ENCODE peak calls at places on chromosomes 7 and 10, in five cellular contexts. P is GM13977, J is A549, U is chondrocyte, D is bronchial epithelial cell. C is an unnamed sample.

GRCh38 chr7:91082854-91083495 is 181.3 kb upstream of the FZD1 start:
- DNase-seq in U (no peak), P (peak), D (peak), J (no peak), C (no peak)

GRCh38 chr10:50514995-50515394 is 108.8 kb downstream of the SGMS1 start:
- DNase-seq in U (no peak), D (peak), J (no peak), P (no peak), C (no peak)

GRCh38 chr10:117796394-117796793 is 250.3 kb downstream of the RAB11FIP2 start:
- DNase-seq in J (no peak), P (no peak), D (no peak), U (no peak), C (no peak)

GRCh38 chr10:70441161-70441876 is at the start of gene NODAL:
- DNase-seq in D (no peak), J (no peak), P (no peak), U (peak), C (no peak)

GRCh38 chr10:114458955-114459354 is 54.7 kb upstream of the AFAP1L2 start:
- DNase-seq in J (peak), D (peak), P (peak), U (no peak), C (no peak)

GRCh38 chr10:75788394-75789205 is 357.2 kb downstream of the LRMDA start:
- DNase-seq in U (no peak), J (no peak), P (no peak), D (peak), C (peak)

GRCh38 chr7:128940494-128941322 is 3.0 kb downstream of the IRF5 start:
- DNase-seq in P (peak), J (no peak), U (no peak), D (no peak), C (no peak)

GRCh38 chr7:41328131-41328530 is 374.8 kb downstream of the INHBA start:
- DNase-seq in D (no peak), U (no peak), J (no peak), P (no peak), C (no peak)

GRCh38 chr7:92375013-92375412 is 72.3 kb upstream of the GATAD1 start:
- DNase-seq in J (no peak), D (no peak), P (no peak), U (no peak), C (no peak)

GRCh38 chr7:8442814-8443304 is 9.4 kb downstream of the NXPH1 start:
- DNase-seq in D (peak), U (peak), P (peak), J (no peak), C (no peak)

GRCh38 chr7:136015638-136016037 is 38.5 kb upstream of the MTPN start:
- DNase-seq in P (no peak), U (no peak), D (no peak), J (no peak), C (no peak)

GRCh38 chr7:28062197-28062988 is 118.2 kb downstream of the JAZF1 start:
- DNase-seq in P (peak), J (peak), U (no peak), D (peak), C (no peak)

GRCh38 chr7:18861514-18861913 is 255.9 kb downstream of the TWIST1 start:
- DNase-seq in D (peak), U (no peak), P (peak), J (no peak), C (peak)

GRCh38 chr7:158606111-158606510 is 18.5 kb upstream of the PTPRN2 start:
- DNase-seq in U (no peak), D (no peak), P (peak), J (no peak), C (no peak)

GRCh38 chr10:59801171-59801570 is 47.9 kb upstream of the MRLN start:
- DNase-seq in D (no peak), J (no peak), P (no peak), U (no peak), C (no peak)

GRCh38 chr10:59807629-59808620 is 54.7 kb upstream of the MRLN start:
- DNase-seq in P (no peak), U (no peak), D (no peak), J (no peak), C (no peak)

GRCh38 chr10:59804220-59804619 is 51.0 kb upstream of the MRLN start:
- DNase-seq in D (no peak), J (no peak), P (no peak), U (no peak), C (no peak)

GRCh38 chr10:59803714-59804113 is 50.5 kb upstream of the MRLN start:
- DNase-seq in J (no peak), D (no peak), P (no peak), U (no peak), C (no peak)

DNA sequence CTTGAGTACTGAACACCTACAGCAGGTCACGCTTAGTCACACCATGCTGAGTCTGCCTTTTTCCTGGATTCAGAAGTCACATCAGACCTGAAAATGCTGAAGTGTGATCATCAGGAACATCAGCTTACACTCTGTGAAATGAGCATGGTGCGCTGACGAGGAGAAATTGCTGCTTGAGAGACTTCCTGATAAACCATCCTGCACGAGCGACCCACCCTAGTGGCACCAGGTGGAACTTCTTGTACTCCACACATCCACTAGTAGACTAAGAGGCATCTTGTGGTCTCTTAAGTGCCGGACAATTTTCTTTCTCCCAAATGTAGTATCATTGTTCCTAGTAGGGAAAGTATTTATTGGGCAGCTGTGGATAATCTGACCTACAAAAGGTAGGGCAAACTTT is 51.8 kb upstream of the MRLN start:
- DNase-seq in J (peak), U (no peak), P (no peak), D (peak), C (no peak)
- TF ChIP-seq CTCF in J (no peak), U (peak), P (peak), D (peak), C (peak)

GRCh38 chr10:112565434-112566053 is 118.5 kb downstream of the VTI1A start:
- DNase-seq in P (peak), D (peak), U (no peak), J (peak), C (peak)
- TF ChIP-seq CTCF in P (peak), D (peak), U (peak), J (peak), C (peak)

GRCh38 chr7:46493196-46493595 is 572.1 kb upstream of the IGFBP3 start:
- DNase-seq in U (no peak), P (no peak), D (no peak), J (no peak), C (no peak)
- TF ChIP-seq CTCF in U (peak), P (no peak), D (no peak), J (no peak), C (peak)

GRCh38 chr7:151570366-151570915 is 50.7 kb upstream of the RHEB start:
- DNase-seq in J (no peak), U (no peak), P (no peak), D (no peak), C (no peak)
- TF ChIP-seq CTCF in J (peak), U (peak), P (peak), D (peak), C (peak)

DNA sequence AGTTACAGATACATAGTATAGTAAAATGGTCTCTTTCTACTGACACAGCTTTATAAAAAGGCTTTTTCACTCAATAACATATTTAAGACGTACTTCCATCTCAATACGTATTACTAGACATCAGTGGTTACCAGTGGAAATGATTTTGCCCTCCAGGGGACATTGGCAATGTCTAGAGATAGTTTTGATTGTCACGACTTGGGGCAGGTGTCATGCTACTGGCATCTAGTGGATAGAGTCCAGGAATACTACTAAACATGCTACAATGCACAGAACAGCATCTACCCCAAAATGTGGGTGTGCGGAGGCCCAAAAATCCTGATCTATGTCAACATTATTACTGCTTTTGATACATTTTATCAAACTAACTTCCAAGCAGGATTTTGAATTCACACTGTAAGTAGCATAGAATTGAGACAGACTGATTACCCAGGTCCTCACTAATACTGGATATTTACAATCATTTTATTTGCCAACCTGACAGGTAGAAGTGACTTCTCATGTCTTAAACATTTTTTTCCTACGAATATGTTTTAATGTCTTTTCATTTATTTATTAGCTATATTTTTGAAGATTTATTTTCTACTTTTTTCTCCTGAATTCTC is 53.8 kb downstream of the HGF start:
- DNase-seq in U (no peak), P (no peak), D (peak), J (no peak), C (peak)
- TF ChIP-seq CTCF in U (peak), P (peak), D (peak), J (peak), C (peak)

DNA sequence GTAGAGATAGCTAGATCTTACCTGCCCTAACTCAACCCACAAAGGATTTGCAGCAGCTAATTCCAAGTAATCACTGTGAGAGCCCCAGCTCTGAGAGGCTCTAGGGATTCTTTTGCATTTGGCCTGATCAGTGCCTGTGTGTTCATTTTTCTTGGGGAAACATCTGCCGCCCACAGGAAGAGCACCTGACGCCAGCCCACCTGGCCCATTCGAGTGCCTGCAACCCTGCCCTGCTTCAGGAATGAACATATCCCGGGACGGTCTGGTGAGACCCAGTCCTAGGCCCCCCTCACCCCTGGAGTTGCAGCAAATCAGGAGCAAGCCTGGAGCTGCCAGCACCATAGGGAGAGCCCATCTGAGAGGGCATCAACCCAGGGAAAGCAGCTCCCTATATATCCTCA is 38.8 kb downstream of the GSDME start:
- DNase-seq in J (no peak), U (no peak), D (no peak), P (no peak), C (no peak)
- TF ChIP-seq CTCF in J (no peak), U (no peak), D (no peak), P (no peak), C (no peak)

GRCh38 chr10:80161321-80162084 is 29.0 kb downstream of the PLAC9 start:
- DNase-seq in P (no peak), U (peak), J (no peak), D (no peak), C (no peak)
- TF ChIP-seq CTCF in P (no peak), U (peak), J (no peak), D (no peak), C (peak)

GRCh38 chr10:2620827-2621521 is 446.4 kb upstream of the PFKP start:
- DNase-seq in U (no peak), J (no peak), D (no peak), P (no peak), C (no peak)

GRCh38 chr10:2623675-2624274 is 443.6 kb upstream of the PFKP start:
- DNase-seq in D (no peak), J (no peak), U (peak), P (no peak), C (no peak)

GRCh38 chr10:2625094-2625493 is 442.3 kb upstream of the PFKP start:
- DNase-seq in D (no peak), J (no peak), U (no peak), P (no peak), C (no peak)

GRCh38 chr10:2619927-2620326 is 447.4 kb upstream of the PFKP start:
- DNase-seq in P (no peak), D (no peak), U (no peak), J (no peak), C (no peak)

DNA sequence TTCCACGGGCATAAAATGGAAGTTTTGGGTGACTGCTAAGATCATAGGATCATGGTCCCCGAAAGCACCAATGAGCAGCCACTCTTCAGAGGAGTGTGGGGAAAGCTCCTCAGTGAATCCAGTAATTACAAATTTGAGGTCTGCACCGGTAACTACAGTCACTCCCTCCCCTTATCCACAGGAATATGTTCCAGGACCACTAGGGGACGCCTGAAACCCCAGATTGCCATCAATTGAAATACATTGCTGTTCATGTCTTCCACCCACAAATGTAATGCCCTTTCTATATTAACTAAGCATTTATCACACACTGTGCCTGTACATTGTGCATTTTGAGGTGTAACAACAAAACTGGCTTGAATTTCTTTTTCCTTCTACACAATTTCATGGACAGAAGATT is 447.9 kb upstream of the PFKP start:
- DNase-seq in P (no peak), J (peak), D (no peak), U (no peak), C (no peak)
- TF ChIP-seq CTCF in P (peak), J (peak), D (no peak), U (peak), C (peak)

GRCh38 chr10:68899186-68899745 is 1.8 kb upstream of the DDX50 start:
- DNase-seq in U (no peak), P (no peak), D (no peak), J (no peak), C (no peak)

GRCh38 chr10:68900427-68901105 is 549 bp upstream of the DDX50 start:
- DNase-seq in J (peak), D (peak), P (no peak), U (peak), C (peak)

GRCh38 chr10:68897336-68897741 is 3.8 kb upstream of the DDX50 start:
- DNase-seq in U (no peak), D (peak), J (peak), P (peak), C (peak)

GRCh38 chr10:68902382-68902781 is 1.3 kb downstream of the DDX50 start:
- DNase-seq in P (no peak), J (no peak), U (no peak), D (no peak), C (no peak)

DNA sequence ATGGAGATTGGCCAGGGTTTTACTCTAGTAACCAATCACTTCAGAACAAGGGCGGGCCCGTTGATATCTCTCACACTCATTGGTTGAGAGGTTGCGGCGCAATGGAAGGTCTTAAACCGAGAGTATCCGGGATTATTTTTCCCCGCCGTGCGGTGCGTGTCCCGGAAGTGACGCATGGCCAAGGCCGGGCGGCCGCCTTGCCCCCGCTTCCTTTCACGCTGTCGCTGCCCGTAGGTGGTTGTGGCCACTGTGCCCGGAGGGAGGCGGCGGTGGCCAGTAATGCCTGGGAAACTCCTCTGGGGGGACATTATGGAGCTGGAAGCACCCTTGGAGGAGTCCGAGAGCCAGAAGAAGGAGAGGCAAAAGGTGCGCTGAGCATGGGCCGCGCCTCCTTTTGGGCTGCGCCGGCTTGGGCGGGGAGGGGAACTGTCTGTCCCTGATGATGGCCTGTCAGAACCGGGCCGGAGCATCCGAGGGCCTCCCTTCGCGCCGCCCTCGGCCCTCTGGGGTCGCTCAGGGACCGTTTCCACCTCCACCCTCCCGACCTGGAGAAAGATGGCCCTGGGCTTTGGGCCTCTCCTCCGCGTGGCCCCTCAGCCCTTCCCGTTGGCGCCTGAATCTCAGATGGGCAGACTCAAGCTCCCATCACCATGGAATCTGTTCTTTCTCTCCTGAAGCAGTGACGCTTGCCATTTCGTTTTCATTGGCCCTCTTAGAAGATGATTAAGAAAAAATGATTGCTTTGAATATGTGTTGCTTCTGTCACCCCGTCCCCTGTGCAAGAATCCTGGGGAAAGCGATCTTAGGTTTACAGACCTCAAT is at the start of gene DDX50:
- DNase-seq in U (peak), D (peak), P (peak), J (peak), C (peak)
- TF ChIP-seq CTCF in U (peak), D (no peak), P (no peak), J (no peak), C (no peak)

C was measured in epithelial cell of proximal tubule.